ENCODE peak calls at places on chromosomes 1 and 21, in six cellular contexts. One of them, this sample, is unnamed.

GRCh38 chr1:119285482-119285881 is 83.1 kb upstream of the HAO2 start:
- DNase-seq in iris pigment epithelial cell: peak; percentile 93
- DNase-seq in dermis blood vessel endothelial cell: no peak
- DNase-seq in CD4-positive, CD25-positive, alpha-beta regulatory T cell: no peak
- DNase-seq in substantia nigra: no peak
- DNase-seq in ovary: no peak
- DNase-seq in this sample: no peak

GRCh38 chr1:33986389-33987095 is 122.7 kb downstream of the HMGB4 start:
- DNase-seq in iris pigment epithelial cell: peak; percentile 7
- DNase-seq in CD4-positive, CD25-positive, alpha-beta regulatory T cell: no peak
- DNase-seq in ovary: no peak
- DNase-seq in substantia nigra: no peak
- DNase-seq in dermis blood vessel endothelial cell: no peak
- DNase-seq in this sample: no peak

GRCh38 chr1:42838482-42839190 is 7.8 kb upstream of the ZNF691 start:
- DNase-seq in dermis blood vessel endothelial cell: no peak
- DNase-seq in iris pigment epithelial cell: no peak
- DNase-seq in ovary: no peak
- DNase-seq in CD4-positive, CD25-positive, alpha-beta regulatory T cell: no peak
- DNase-seq in substantia nigra: no peak
- DNase-seq in this sample: no peak

GRCh38 chr1:3070654-3071506 is 1.9 kb downstream of the PRDM16 start:
- DNase-seq in iris pigment epithelial cell: no peak
- DNase-seq in ovary: peak; percentile 52
- DNase-seq in substantia nigra: no peak
- DNase-seq in dermis blood vessel endothelial cell: peak; percentile 15
- DNase-seq in CD4-positive, CD25-positive, alpha-beta regulatory T cell: no peak
- DNase-seq in this sample: no peak

GRCh38 chr1:59452559-59452958 is 155.7 kb downstream of the FGGY start:
- DNase-seq in substantia nigra: no peak
- DNase-seq in ovary: no peak
- DNase-seq in iris pigment epithelial cell: no peak
- DNase-seq in dermis blood vessel endothelial cell: no peak
- DNase-seq in CD4-positive, CD25-positive, alpha-beta regulatory T cell: no peak
- DNase-seq in this sample: no peak

GRCh38 chr1:119631433-119632102 is 16.5 kb downstream of the ZNF697 start:
- DNase-seq in substantia nigra: no peak
- DNase-seq in CD4-positive, CD25-positive, alpha-beta regulatory T cell: no peak
- DNase-seq in ovary: peak; percentile 90
- DNase-seq in dermis blood vessel endothelial cell: peak; percentile 95
- DNase-seq in iris pigment epithelial cell: peak; percentile 72
- DNase-seq in this sample: no peak

GRCh38 chr1:92747735-92748134 is 37.2 kb downstream of the EVI5 start:
- DNase-seq in CD4-positive, CD25-positive, alpha-beta regulatory T cell: no peak
- DNase-seq in iris pigment epithelial cell: peak; percentile 41
- DNase-seq in dermis blood vessel endothelial cell: no peak
- DNase-seq in substantia nigra: no peak
- DNase-seq in ovary: no peak
- DNase-seq in this sample: no peak

GRCh38 chr1:91830242-91831131 is 55.5 kb downstream of the TGFBR3 start:
- DNase-seq in iris pigment epithelial cell: peak; percentile 92
- DNase-seq in CD4-positive, CD25-positive, alpha-beta regulatory T cell: no peak
- DNase-seq in substantia nigra: no peak
- DNase-seq in ovary: peak; percentile 80
- DNase-seq in dermis blood vessel endothelial cell: peak; percentile 96
- DNase-seq in this sample: no peak

GRCh38 chr1:181551249-181551648 is 67.9 kb downstream of the CACNA1E start:
- DNase-seq in dermis blood vessel endothelial cell: no peak
- DNase-seq in ovary: no peak
- DNase-seq in substantia nigra: peak; percentile 70
- DNase-seq in iris pigment epithelial cell: no peak
- DNase-seq in CD4-positive, CD25-positive, alpha-beta regulatory T cell: no peak
- DNase-seq in this sample: peak; percentile 39

GRCh38 chr21:46180778-46181391 is 3.4 kb downstream of the SPATC1L start:
- DNase-seq in iris pigment epithelial cell: no peak
- DNase-seq in substantia nigra: no peak
- DNase-seq in dermis blood vessel endothelial cell: no peak
- DNase-seq in CD4-positive, CD25-positive, alpha-beta regulatory T cell: no peak
- DNase-seq in ovary: no peak
- DNase-seq in this sample: no peak

GRCh38 chr1:219422811-219423598 is 189.9 kb downstream of the ZC3H11B start:
- DNase-seq in CD4-positive, CD25-positive, alpha-beta regulatory T cell: no peak
- DNase-seq in ovary: no peak
- DNase-seq in substantia nigra: no peak
- DNase-seq in dermis blood vessel endothelial cell: no peak
- DNase-seq in iris pigment epithelial cell: peak; percentile 30
- DNase-seq in this sample: no peak

GRCh38 chr1:10507111-10507879 is 32.5 kb downstream of the PEX14 start:
- DNase-seq in iris pigment epithelial cell: peak; percentile 85
- DNase-seq in CD4-positive, CD25-positive, alpha-beta regulatory T cell: peak; percentile 67
- DNase-seq in dermis blood vessel endothelial cell: peak; percentile 79
- DNase-seq in substantia nigra: no peak
- DNase-seq in ovary: peak; percentile 67
- DNase-seq in this sample: peak; percentile 4

GRCh38 chr1:160293020-160293968 is 8.4 kb upstream of the PEX19 start:
- DNase-seq in dermis blood vessel endothelial cell: no peak
- DNase-seq in substantia nigra: no peak
- DNase-seq in ovary: no peak
- DNase-seq in CD4-positive, CD25-positive, alpha-beta regulatory T cell: no peak
- DNase-seq in iris pigment epithelial cell: no peak
- DNase-seq in this sample: no peak

GRCh38 chr1:68013351-68013750 is 37.1 kb downstream of the DIRAS3 start:
- DNase-seq in CD4-positive, CD25-positive, alpha-beta regulatory T cell: no peak
- DNase-seq in iris pigment epithelial cell: no peak
- DNase-seq in substantia nigra: no peak
- DNase-seq in dermis blood vessel endothelial cell: no peak
- DNase-seq in ovary: no peak
- DNase-seq in this sample: no peak

GRCh38 chr1:3017440-3018050 is 3.7 kb upstream of the ACTRT2 start:
- DNase-seq in dermis blood vessel endothelial cell: no peak
- DNase-seq in iris pigment epithelial cell: no peak
- DNase-seq in substantia nigra: no peak
- DNase-seq in CD4-positive, CD25-positive, alpha-beta regulatory T cell: no peak
- DNase-seq in ovary: no peak
- DNase-seq in this sample: no peak

GRCh38 chr1:226630592-226630991 is 82.0 kb downstream of the STUM start:
- DNase-seq in CD4-positive, CD25-positive, alpha-beta regulatory T cell: no peak
- DNase-seq in dermis blood vessel endothelial cell: no peak
- DNase-seq in ovary: no peak
- DNase-seq in substantia nigra: no peak
- DNase-seq in iris pigment epithelial cell: no peak
- DNase-seq in this sample: no peak

GRCh38 chr1:224116131-224116530 is 2.2 kb downstream of the FBXO28 start:
- DNase-seq in iris pigment epithelial cell: peak; percentile 69
- DNase-seq in ovary: no peak
- DNase-seq in substantia nigra: no peak
- DNase-seq in dermis blood vessel endothelial cell: peak; percentile 76
- DNase-seq in CD4-positive, CD25-positive, alpha-beta regulatory T cell: peak; percentile 79
- DNase-seq in this sample: no peak

GRCh38 chr1:10943991-10944730 is 68.3 kb upstream of the TARDBP start:
- DNase-seq in dermis blood vessel endothelial cell: peak; percentile 22
- DNase-seq in substantia nigra: no peak
- DNase-seq in ovary: no peak
- DNase-seq in iris pigment epithelial cell: peak; percentile 29
- DNase-seq in CD4-positive, CD25-positive, alpha-beta regulatory T cell: no peak
- DNase-seq in this sample: no peak

GRCh38 chr1:191851799-191852595 is 306.3 kb upstream of the RGS18 start:
- DNase-seq in CD4-positive, CD25-positive, alpha-beta regulatory T cell: no peak
- DNase-seq in ovary: no peak
- DNase-seq in dermis blood vessel endothelial cell: peak; percentile 4
- DNase-seq in substantia nigra: no peak
- DNase-seq in iris pigment epithelial cell: peak; percentile 38
- DNase-seq in this sample: no peak

GRCh38 chr1:81699234-81699633 is 101.5 kb upstream of the ADGRL2 start:
- DNase-seq in substantia nigra: no peak
- DNase-seq in ovary: no peak
- DNase-seq in iris pigment epithelial cell: peak; percentile 93
- DNase-seq in dermis blood vessel endothelial cell: no peak
- DNase-seq in CD4-positive, CD25-positive, alpha-beta regulatory T cell: no peak
- DNase-seq in this sample: no peak

GRCh38 chr1:3610165-3610822 is 1.0 kb downstream of the MEGF6 start:
- DNase-seq in ovary: peak; percentile 41
- DNase-seq in iris pigment epithelial cell: peak; percentile 49
- DNase-seq in substantia nigra: no peak
- DNase-seq in CD4-positive, CD25-positive, alpha-beta regulatory T cell: no peak
- DNase-seq in dermis blood vessel endothelial cell: no peak
- DNase-seq in this sample: no peak

GRCh38 chr1:188017921-188018320 is 1189.2 kb downstream of the PLA2G4A start:
- DNase-seq in iris pigment epithelial cell: no peak
- DNase-seq in CD4-positive, CD25-positive, alpha-beta regulatory T cell: no peak
- DNase-seq in substantia nigra: no peak
- DNase-seq in dermis blood vessel endothelial cell: no peak
- DNase-seq in ovary: no peak
- DNase-seq in this sample: no peak

GRCh38 chr1:226403522-226404034 is 4.3 kb downstream of the PARP1 start:
- DNase-seq in dermis blood vessel endothelial cell: peak; percentile 55
- DNase-seq in substantia nigra: no peak
- DNase-seq in CD4-positive, CD25-positive, alpha-beta regulatory T cell: no peak
- DNase-seq in iris pigment epithelial cell: peak; percentile 34
- DNase-seq in ovary: no peak
- DNase-seq in this sample: no peak

GRCh38 chr1:112514901-112515300 is 6.1 kb downstream of the WNT2B start:
- DNase-seq in ovary: no peak
- DNase-seq in CD4-positive, CD25-positive, alpha-beta regulatory T cell: no peak
- DNase-seq in substantia nigra: no peak
- DNase-seq in iris pigment epithelial cell: no peak
- DNase-seq in dermis blood vessel endothelial cell: no peak
- DNase-seq in this sample: peak; percentile 30

GRCh38 chr1:161989108-161989507 is 34.6 kb downstream of the OLFML2B start:
- DNase-seq in CD4-positive, CD25-positive, alpha-beta regulatory T cell: no peak
- DNase-seq in dermis blood vessel endothelial cell: no peak
- DNase-seq in iris pigment epithelial cell: peak; percentile 13
- DNase-seq in ovary: no peak
- DNase-seq in substantia nigra: no peak
- DNase-seq in this sample: no peak

GRCh38 chr1:203117611-203118575 is 9.6 kb upstream of the ADORA1 start:
- DNase-seq in substantia nigra: peak; percentile 53
- DNase-seq in iris pigment epithelial cell: peak; percentile 55
- DNase-seq in dermis blood vessel endothelial cell: peak; percentile 67
- DNase-seq in ovary: peak; percentile 60
- DNase-seq in CD4-positive, CD25-positive, alpha-beta regulatory T cell: peak; percentile 9
- DNase-seq in this sample: peak; percentile 67

GRCh38 chr1:25651036-25651640 is 34.5 kb downstream of the MAN1C1 start:
- DNase-seq in CD4-positive, CD25-positive, alpha-beta regulatory T cell: no peak
- DNase-seq in substantia nigra: no peak
- DNase-seq in ovary: peak; percentile 11
- DNase-seq in iris pigment epithelial cell: no peak
- DNase-seq in dermis blood vessel endothelial cell: no peak
- DNase-seq in this sample: no peak

This sample was measured in nucleus accumbens.